ENCODE peak calls at places on chromosomes 13 and 19, in eight cellular contexts. One of them, this sample, is unnamed.

GRCh38 chr19:22882797-22883196 is 50.7 kb downstream of the ZNF723 start:
- DNase-seq in SK-N-SH: peak
- DNase-seq in K562: no peak
- DNase-seq in HCT116: peak
- DNase-seq in HL-60: peak
- DNase-seq in endothelial cell of umbilical vein: peak
- DNase-seq in GM23338: peak
- DNase-seq in stomach: no peak
- DNase-seq in this sample: no peak

GRCh38 chr13:46773556-46773955 is 23.4 kb downstream of the ESD start:
- DNase-seq in SK-N-SH: no peak
- DNase-seq in K562: no peak
- DNase-seq in HCT116: no peak
- DNase-seq in HL-60: no peak
- DNase-seq in endothelial cell of umbilical vein: no peak
- DNase-seq in GM23338: no peak
- DNase-seq in stomach: no peak
- DNase-seq in this sample: no peak

GRCh38 chr19:51108066-51108804 is at the start of gene CTU1:
- DNase-seq in SK-N-SH: peak
- DNase-seq in K562: peak
- DNase-seq in HCT116: peak
- DNase-seq in HL-60: peak
- DNase-seq in endothelial cell of umbilical vein: peak
- DNase-seq in GM23338: peak
- DNase-seq in stomach: peak
- DNase-seq in this sample: peak

GRCh38 chr19:7871530-7872305 is 2.5 kb downstream of the PRR36 start:
- DNase-seq in SK-N-SH: peak
- DNase-seq in K562: peak
- DNase-seq in HCT116: peak
- DNase-seq in HL-60: peak
- DNase-seq in endothelial cell of umbilical vein: peak
- DNase-seq in GM23338: peak
- DNase-seq in stomach: peak
- DNase-seq in this sample: peak

GRCh38 chr13:58991826-58992477 is 1171.8 kb downstream of the DIAPH3 start:
- DNase-seq in SK-N-SH: no peak
- DNase-seq in K562: no peak
- DNase-seq in HCT116: no peak
- DNase-seq in HL-60: no peak
- DNase-seq in endothelial cell of umbilical vein: no peak
- DNase-seq in GM23338: no peak
- DNase-seq in stomach: peak
- DNase-seq in this sample: no peak

GRCh38 chr13:56755181-56755580 is 385.5 kb upstream of the PRR20A start:
- DNase-seq in SK-N-SH: no peak
- DNase-seq in K562: no peak
- DNase-seq in HCT116: no peak
- DNase-seq in HL-60: no peak
- DNase-seq in endothelial cell of umbilical vein: peak
- DNase-seq in GM23338: peak
- DNase-seq in stomach: no peak
- DNase-seq in this sample: no peak

GRCh38 chr13:43368003-43368402 is 344.6 kb downstream of the DNAJC15 start:
- DNase-seq in SK-N-SH: no peak
- DNase-seq in K562: no peak
- DNase-seq in HCT116: no peak
- DNase-seq in HL-60: no peak
- DNase-seq in endothelial cell of umbilical vein: peak
- DNase-seq in GM23338: no peak
- DNase-seq in stomach: no peak
- DNase-seq in this sample: no peak

GRCh38 chr13:27125357-27126282 is 46.0 kb downstream of the USP12 start:
- DNase-seq in SK-N-SH: no peak
- DNase-seq in K562: peak
- DNase-seq in HCT116: no peak
- DNase-seq in HL-60: no peak
- DNase-seq in endothelial cell of umbilical vein: no peak
- DNase-seq in GM23338: no peak
- DNase-seq in stomach: no peak
- DNase-seq in this sample: no peak

GRCh38 chr13:95749545-95749944 is 72.6 kb downstream of the DNAJC3 start:
- DNase-seq in SK-N-SH: no peak
- DNase-seq in K562: no peak
- DNase-seq in HCT116: no peak
- DNase-seq in HL-60: no peak
- DNase-seq in endothelial cell of umbilical vein: no peak
- DNase-seq in GM23338: no peak
- DNase-seq in stomach: no peak
- DNase-seq in this sample: no peak

GRCh38 chr19:40313229-40313983 is 28.3 kb upstream of the AKT2 start:
- DNase-seq in SK-N-SH: no peak
- DNase-seq in K562: no peak
- DNase-seq in HCT116: no peak
- DNase-seq in HL-60: no peak
- DNase-seq in endothelial cell of umbilical vein: no peak
- DNase-seq in GM23338: no peak
- DNase-seq in stomach: no peak
- DNase-seq in this sample: no peak

GRCh38 chr13:104678161-104678560 is 1611.9 kb upstream of the SLC10A2 start:
- DNase-seq in SK-N-SH: no peak
- DNase-seq in K562: no peak
- DNase-seq in HCT116: no peak
- DNase-seq in HL-60: no peak
- DNase-seq in endothelial cell of umbilical vein: no peak
- DNase-seq in GM23338: no peak
- DNase-seq in stomach: no peak
- DNase-seq in this sample: no peak

GRCh38 chr19:57850553-57851017 is 926 bp downstream of the ZNF587 start:
- DNase-seq in SK-N-SH: peak
- DNase-seq in K562: peak
- DNase-seq in HCT116: no peak
- DNase-seq in HL-60: no peak
- DNase-seq in endothelial cell of umbilical vein: peak
- DNase-seq in GM23338: peak
- DNase-seq in stomach: peak
- DNase-seq in this sample: no peak

GRCh38 chr13:50417597-50417996 is 402.4 kb downstream of the KCNRG start:
- DNase-seq in SK-N-SH: no peak
- DNase-seq in K562: peak
- DNase-seq in HCT116: no peak
- DNase-seq in HL-60: no peak
- DNase-seq in endothelial cell of umbilical vein: no peak
- DNase-seq in GM23338: no peak
- DNase-seq in stomach: no peak
- DNase-seq in this sample: no peak

GRCh38 chr13:46544208-46544607 is 8.8 kb upstream of the LRCH1 start:
- DNase-seq in SK-N-SH: no peak
- DNase-seq in K562: no peak
- DNase-seq in HCT116: no peak
- DNase-seq in HL-60: no peak
- DNase-seq in endothelial cell of umbilical vein: no peak
- DNase-seq in GM23338: no peak
- DNase-seq in stomach: no peak
- DNase-seq in this sample: no peak

GRCh38 chr13:27353166-27353583 is 71.2 kb upstream of the GTF3A start:
- DNase-seq in SK-N-SH: no peak
- DNase-seq in K562: no peak
- DNase-seq in HCT116: no peak
- DNase-seq in HL-60: no peak
- DNase-seq in endothelial cell of umbilical vein: no peak
- DNase-seq in GM23338: no peak
- DNase-seq in stomach: no peak
- DNase-seq in this sample: no peak

GRCh38 chr19:29329460-29330134 is 116.6 kb upstream of the UQCRFS1 start:
- DNase-seq in SK-N-SH: no peak
- DNase-seq in K562: peak
- DNase-seq in HCT116: no peak
- DNase-seq in HL-60: peak
- DNase-seq in endothelial cell of umbilical vein: no peak
- DNase-seq in GM23338: peak
- DNase-seq in stomach: no peak
- DNase-seq in this sample: no peak

GRCh38 chr13:48783181-48783630 is 129.5 kb downstream of the CYSLTR2 start:
- DNase-seq in SK-N-SH: no peak
- DNase-seq in K562: no peak
- DNase-seq in HCT116: no peak
- DNase-seq in HL-60: peak
- DNase-seq in endothelial cell of umbilical vein: peak
- DNase-seq in GM23338: no peak
- DNase-seq in stomach: peak
- DNase-seq in this sample: peak

GRCh38 chr13:28100149-28101121 is at the start of gene FLT3:
- DNase-seq in SK-N-SH: peak
- DNase-seq in K562: peak
- DNase-seq in HCT116: peak
- DNase-seq in HL-60: peak
- DNase-seq in endothelial cell of umbilical vein: peak
- DNase-seq in GM23338: peak
- DNase-seq in stomach: peak
- DNase-seq in this sample: peak

GRCh38 chr19:43820098-43820860 is 6.8 kb upstream of the ZNF283 start:
- DNase-seq in SK-N-SH: peak
- DNase-seq in K562: no peak
- DNase-seq in HCT116: no peak
- DNase-seq in HL-60: no peak
- DNase-seq in endothelial cell of umbilical vein: peak
- DNase-seq in GM23338: peak
- DNase-seq in stomach: no peak
- DNase-seq in this sample: no peak

GRCh38 chr19:51129716-51130115 is 5.0 kb downstream of the SIGLEC9 start:
- DNase-seq in SK-N-SH: no peak
- DNase-seq in K562: no peak
- DNase-seq in HCT116: no peak
- DNase-seq in HL-60: no peak
- DNase-seq in endothelial cell of umbilical vein: no peak
- DNase-seq in GM23338: no peak
- DNase-seq in stomach: no peak
- DNase-seq in this sample: no peak

GRCh38 chr13:94583926-94584325 is 12.0 kb downstream of the TGDS start:
- DNase-seq in SK-N-SH: no peak
- DNase-seq in K562: no peak
- DNase-seq in HCT116: no peak
- DNase-seq in HL-60: no peak
- DNase-seq in endothelial cell of umbilical vein: no peak
- DNase-seq in GM23338: no peak
- DNase-seq in stomach: no peak
- DNase-seq in this sample: no peak

GRCh38 chr13:92461402-92461801 is 765.2 kb upstream of the GPC6 start:
- DNase-seq in SK-N-SH: no peak
- DNase-seq in K562: no peak
- DNase-seq in HCT116: no peak
- DNase-seq in HL-60: no peak
- DNase-seq in endothelial cell of umbilical vein: no peak
- DNase-seq in GM23338: no peak
- DNase-seq in stomach: no peak
- DNase-seq in this sample: no peak

GRCh38 chr19:58586131-58586765 is 13.1 kb upstream of the MZF1 start:
- DNase-seq in SK-N-SH: no peak
- DNase-seq in K562: no peak
- DNase-seq in HCT116: no peak
- DNase-seq in HL-60: no peak
- DNase-seq in endothelial cell of umbilical vein: no peak
- DNase-seq in GM23338: no peak
- DNase-seq in stomach: no peak
- DNase-seq in this sample: no peak

GRCh38 chr13:30807392-30807791 is 72.0 kb downstream of the ALOX5AP start:
- DNase-seq in SK-N-SH: no peak
- DNase-seq in K562: no peak
- DNase-seq in HCT116: no peak
- DNase-seq in HL-60: no peak
- DNase-seq in endothelial cell of umbilical vein: no peak
- DNase-seq in GM23338: no peak
- DNase-seq in stomach: no peak
- DNase-seq in this sample: no peak

GRCh38 chr13:44306401-44307192 is 67.0 kb upstream of the SERP2 start:
- DNase-seq in SK-N-SH: no peak
- DNase-seq in K562: no peak
- DNase-seq in HCT116: peak
- DNase-seq in HL-60: no peak
- DNase-seq in endothelial cell of umbilical vein: peak
- DNase-seq in GM23338: peak
- DNase-seq in stomach: peak
- DNase-seq in this sample: no peak

GRCh38 chr19:13284929-13285928 is 135.0 kb downstream of the IER2 start:
- DNase-seq in SK-N-SH: no peak
- DNase-seq in K562: no peak
- DNase-seq in HCT116: no peak
- DNase-seq in HL-60: peak
- DNase-seq in endothelial cell of umbilical vein: no peak
- DNase-seq in GM23338: no peak
- DNase-seq in stomach: no peak
- DNase-seq in this sample: no peak
- TF ChIP-seq CTCF in SK-N-SH: no peak
- TF ChIP-seq CTCF in K562: no peak
- TF ChIP-seq CTCF in HCT116: no peak
- TF ChIP-seq CTCF in HL-60: no peak
- TF ChIP-seq CTCF in endothelial cell of umbilical vein: no peak
- TF ChIP-seq CTCF in GM23338: no peak
- TF ChIP-seq CTCF in stomach: no peak
- TF ChIP-seq CTCF in this sample: no peak

GRCh38 chr13:22062478-22063205 is 391.8 kb downstream of the FGF9 start:
- DNase-seq in SK-N-SH: no peak
- DNase-seq in K562: no peak
- DNase-seq in HCT116: no peak
- DNase-seq in HL-60: no peak
- DNase-seq in endothelial cell of umbilical vein: no peak
- DNase-seq in GM23338: no peak
- DNase-seq in stomach: no peak
- DNase-seq in this sample: no peak
- TF ChIP-seq POLR2AphosphoS5 in SK-N-SH: no peak
- TF ChIP-seq POLR2AphosphoS5 in K562: no peak
- TF ChIP-seq POLR2AphosphoS5 in HCT116: no peak
- TF ChIP-seq POLR2AphosphoS5 in HL-60: no peak
- TF ChIP-seq POLR2AphosphoS5 in endothelial cell of umbilical vein: no peak
- TF ChIP-seq POLR2AphosphoS5 in GM23338: no peak
- TF ChIP-seq POLR2AphosphoS5 in stomach: no peak
- TF ChIP-seq POLR2AphosphoS5 in this sample: no peak

GRCh38 chr13:45473627-45474026 is 8.9 kb downstream of the COG3 start:
- DNase-seq in SK-N-SH: peak
- DNase-seq in K562: peak
- DNase-seq in HCT116: no peak
- DNase-seq in HL-60: no peak
- DNase-seq in endothelial cell of umbilical vein: no peak
- DNase-seq in GM23338: peak
- DNase-seq in stomach: no peak
- DNase-seq in this sample: no peak
- TF ChIP-seq CTCF in SK-N-SH: peak
- TF ChIP-seq CTCF in K562: peak
- TF ChIP-seq CTCF in HCT116: peak
- TF ChIP-seq CTCF in HL-60: no peak
- TF ChIP-seq CTCF in endothelial cell of umbilical vein: peak
- TF ChIP-seq CTCF in GM23338: peak
- TF ChIP-seq CTCF in stomach: no peak
- TF ChIP-seq CTCF in this sample: no peak

DNA sequence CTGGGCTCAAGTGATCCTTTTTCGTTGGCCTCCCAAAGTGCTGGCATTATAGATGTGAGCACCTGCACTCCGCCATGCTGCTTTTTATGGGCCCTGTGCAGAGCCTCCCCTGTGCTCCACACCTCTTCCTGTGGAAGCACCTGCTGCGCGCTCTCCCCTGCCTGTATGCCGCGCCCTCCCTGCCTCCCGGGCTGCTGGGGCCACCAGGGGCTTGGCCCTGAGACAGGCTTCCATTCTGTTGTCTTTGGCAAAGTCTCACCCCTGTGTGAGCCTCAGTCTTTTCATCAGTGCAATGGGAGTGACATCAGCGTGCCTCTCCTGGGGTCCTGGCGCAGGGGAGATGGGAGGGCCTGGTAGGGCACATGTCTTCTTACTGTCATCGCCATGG is 1.3 kb downstream of the FAM174C start:
- DNase-seq in SK-N-SH: no peak
- DNase-seq in K562: no peak
- DNase-seq in HCT116: no peak
- DNase-seq in HL-60: no peak
- DNase-seq in endothelial cell of umbilical vein: no peak
- DNase-seq in GM23338: no peak
- DNase-seq in stomach: no peak
- DNase-seq in this sample: peak
- TF ChIP-seq POLR2AphosphoS5 in SK-N-SH: no peak
- TF ChIP-seq POLR2AphosphoS5 in K562: no peak
- TF ChIP-seq POLR2AphosphoS5 in HCT116: no peak
- TF ChIP-seq POLR2AphosphoS5 in HL-60: peak
- TF ChIP-seq POLR2AphosphoS5 in endothelial cell of umbilical vein: no peak
- TF ChIP-seq POLR2AphosphoS5 in GM23338: no peak
- TF ChIP-seq POLR2AphosphoS5 in stomach: no peak
- TF ChIP-seq POLR2AphosphoS5 in this sample: no peak